ENCODE peak calls at places on chromosome 17, in seven cellular contexts. U is tibial nerve, Z is K562, V is A549, F is ovary, T is stomach, C is upper lobe of left lung. E is an unnamed sample. For H3K4me1, the result is how much of the 10 kb centered on the place peaks cover.

GRCh38 chr17:47200325-47200663 is 8.9 kb upstream of the MYL4 start:
- DNase-seq in U (no peak), Z (no peak), V (no peak), F (no peak), T (no peak), C (no peak), E (no peak)

GRCh38 chr17:40629850-40630249 is 17.8 kb downstream of the SMARCE1 start:
- DNase-seq in U (no peak), Z (no peak), V (no peak), F (no peak), T (no peak), C (no peak), E (no peak)

GRCh38 chr17:48162305-48162934 is 54.9 kb downstream of the SNX11 start:
- DNase-seq in U (no peak), Z (no peak), V (peak), F (no peak), T (no peak), C (no peak), E (no peak)

GRCh38 chr17:4519361-4519788 is 20.7 kb downstream of the SPNS2 start:
- DNase-seq in U (no peak), Z (no peak), V (no peak), F (no peak), T (peak), C (peak), E (peak)

GRCh38 chr17:80832266-80832676 is 159.4 kb upstream of the CHMP6 start:
- DNase-seq in U (peak), Z (peak), V (peak), F (peak), T (no peak), C (no peak), E (peak)

GRCh38 chr17:34670618-34671017 is 91.2 kb downstream of the TMEM132E start:
- DNase-seq in U (no peak), Z (no peak), V (no peak), F (no peak), T (no peak), C (no peak), E (no peak)

GRCh38 chr17:61519754-61520440 is 67.7 kb downstream of the TBX4 start:
- DNase-seq in U (no peak), Z (no peak), V (no peak), F (no peak), T (no peak), C (no peak), E (no peak)

GRCh38 chr17:57697891-57698708 is 47.0 kb downstream of the CCDC182 start:
- DNase-seq in U (no peak), Z (no peak), V (no peak), F (no peak), T (no peak), C (no peak), E (no peak)

GRCh38 chr17:65017375-65017774 is 39.2 kb downstream of the GNA13 start:
- DNase-seq in U (no peak), Z (no peak), V (no peak), F (peak), T (no peak), C (no peak), E (no peak)

GRCh38 chr17:21161498-21162393 is 35.0 kb downstream of the DHRS7B start:
- DNase-seq in U (no peak), Z (no peak), V (peak), F (no peak), T (no peak), C (no peak), E (no peak)

GRCh38 chr17:28365487-28365886 is 488 bp upstream of the SEBOX start:
- DNase-seq in U (no peak), Z (no peak), V (no peak), F (no peak), T (no peak), C (no peak), E (no peak)

GRCh38 chr17:44589316-44590071 is 32.2 kb downstream of the FZD2 start:
- DNase-seq in U (no peak), Z (no peak), V (no peak), F (no peak), T (no peak), C (no peak), E (no peak)

GRCh38 chr17:59746849-59747445 is 39.5 kb downstream of the VMP1 start:
- DNase-seq in U (no peak), Z (peak), V (peak), F (no peak), T (no peak), C (no peak), E (no peak)

GRCh38 chr17:83086907-83087787 is 7.7 kb downstream of the METRNL start:
- DNase-seq in U (no peak), Z (no peak), V (no peak), F (no peak), T (no peak), C (peak), E (no peak)
- H3K4me1 ChIP-seq in U (half or more), Z (half or more), V (under half), F (under half), T (half or more), C (half or more), E (under half)

GRCh38 chr17:75945202-75945601 is 4.4 kb upstream of the FBF1 start:
- DNase-seq in U (no peak), Z (no peak), V (no peak), F (no peak), T (no peak), C (no peak), E (no peak)

GRCh38 chr17:75942473-75942872 is 1.6 kb upstream of the FBF1 start:
- DNase-seq in U (no peak), Z (no peak), V (no peak), F (no peak), T (no peak), C (no peak), E (no peak)

GRCh38 chr17:75937652-75938051 is 3.2 kb downstream of the FBF1 start:
- DNase-seq in U (no peak), Z (no peak), V (no peak), F (no peak), T (no peak), C (no peak), E (no peak)

GRCh38 chr17:75941442-75941819 is 589 bp upstream of the FBF1 start:
- DNase-seq in U (no peak), Z (peak), V (no peak), F (no peak), T (no peak), C (no peak), E (no peak)

DNA sequence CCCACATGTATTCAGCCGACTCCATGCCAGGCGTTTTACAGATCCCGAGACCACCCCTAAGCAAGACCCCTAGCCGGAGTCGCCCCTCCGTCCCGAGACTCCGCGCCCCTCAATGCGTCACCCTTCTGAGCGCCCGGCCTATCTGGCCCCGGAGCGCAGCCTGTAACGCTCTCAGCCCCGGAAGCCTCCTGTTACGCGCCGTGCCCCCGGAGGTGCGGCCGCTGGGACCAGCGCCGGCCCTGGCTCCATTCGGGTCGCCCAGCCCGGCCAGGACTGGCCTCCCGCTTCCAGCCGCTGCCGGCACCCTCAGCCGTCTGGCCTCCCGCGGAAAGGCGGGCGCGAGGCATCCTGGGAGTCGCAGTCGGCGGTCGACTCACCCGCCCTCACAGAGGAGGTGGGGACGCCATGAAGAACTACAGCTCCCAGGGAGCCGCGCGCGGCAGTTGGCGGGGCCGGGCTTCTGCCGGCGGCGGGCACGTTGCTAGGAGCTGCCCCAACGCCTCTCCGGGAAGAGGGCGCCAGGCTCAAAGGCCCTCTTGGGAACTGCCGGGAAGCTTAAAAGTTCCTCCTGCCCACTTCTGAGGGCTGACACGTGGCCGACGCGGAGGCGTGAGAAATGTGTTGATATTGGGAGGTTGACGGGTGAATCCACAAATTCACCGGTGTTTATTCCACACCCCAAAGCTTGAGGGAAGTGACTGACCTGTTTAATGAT is at the start of gene FBF1:
- DNase-seq in U (peak), Z (peak), V (peak), F (peak), T (peak), C (peak), E (peak)
- TF ChIP-seq EP300 in U (peak), Z (no peak), V (no peak), F (no peak), T (no peak), C (no peak), E (no peak)

GRCh38 chr17:29723283-29724047 is 100.8 kb upstream of the CORO6 start:
- DNase-seq in U (no peak), Z (no peak), V (no peak), F (no peak), T (no peak), C (no peak), E (no peak)
- H3K4me1 ChIP-seq in U (under half), Z (under half), V (under half), F (under half), T (under half), C (half or more), E (under half)

DNA sequence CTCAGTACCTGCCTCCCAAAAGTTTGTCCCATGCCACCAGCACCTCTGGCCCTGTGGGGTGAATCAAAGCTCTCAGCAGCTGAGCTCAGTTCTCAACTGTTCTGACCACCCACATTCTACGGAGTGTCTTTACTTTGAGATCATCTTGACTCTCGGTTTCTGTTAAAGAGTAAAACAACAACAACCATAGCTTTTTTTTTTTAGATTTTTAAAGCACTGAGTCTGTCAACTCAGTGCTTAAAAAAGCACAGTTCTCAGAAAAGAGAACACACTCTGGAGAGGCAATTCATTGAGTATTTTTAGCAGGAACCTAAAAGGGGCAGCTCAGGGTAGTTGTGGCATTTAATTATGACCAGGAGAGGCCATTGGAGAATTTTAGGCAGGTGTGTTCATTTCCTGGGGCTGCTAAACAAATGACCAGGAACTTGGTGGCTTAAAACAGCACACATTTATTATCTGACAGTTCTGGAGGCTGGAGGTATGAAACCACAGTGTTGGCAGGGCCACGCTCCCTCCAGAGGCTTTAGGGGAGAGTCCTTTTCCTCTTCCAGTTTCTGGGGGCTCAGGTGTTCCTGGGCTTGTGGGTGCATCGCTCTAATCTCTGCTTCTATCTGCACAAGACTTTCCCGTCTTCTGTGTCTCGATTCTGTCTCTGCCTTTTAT is 6.7 kb upstream of the WFIKKN2 start:
- DNase-seq in U (no peak), Z (no peak), V (no peak), F (no peak), T (no peak), C (no peak), E (no peak)
- TF ChIP-seq EP300 in U (no peak), Z (no peak), V (no peak), F (no peak), T (no peak), C (no peak), E (no peak)

GRCh38 chr17:50593321-50593720 is 32.8 kb downstream of the CACNA1G start:
- DNase-seq in U (no peak), Z (no peak), V (no peak), F (no peak), T (peak), C (peak), E (no peak)
- H3K4me1 ChIP-seq in U (under half), Z (under half), V (under half), F (under half), T (under half), C (under half), E (under half)

E was measured in sigmoid colon.